ENCODE peak calls at places on chromosome 13, in five cellular contexts. C is naive thymus-derived CD8-positive, alpha-beta T cell; Z is cardiac septum; E is fibroblast of the aortic adventitia; S is RPMI7951. K is an unnamed sample.

GRCh38 chr13:45132384-45133064 is 12.2 kb downstream of the GTF2F2 start:
- DNase-seq in C (no peak), Z (no peak), E (no peak), S (no peak), K (no peak)

GRCh38 chr13:48653074-48654054 is at the start of gene CYSLTR2:
- DNase-seq in C (peak), Z (no peak), E (peak), S (peak), K (peak)

GRCh38 chr13:46844431-46844830 is 47.5 kb upstream of the ESD start:
- DNase-seq in C (no peak), Z (no peak), E (no peak), S (no peak), K (no peak)

GRCh38 chr13:30376426-30377311 is 45.6 kb upstream of the UBE2L5 start:
- DNase-seq in C (peak), Z (no peak), E (no peak), S (no peak), K (no peak)

GRCh38 chr13:101751488-101751887 is 299.0 kb downstream of the ITGBL1 start:
- DNase-seq in C (no peak), Z (no peak), E (peak), S (peak), K (peak)

GRCh38 chr13:107531180-107531579 is 684.2 kb downstream of the LIG4 start:
- DNase-seq in C (no peak), Z (no peak), E (no peak), S (no peak), K (no peak)

GRCh38 chr13:50357586-50358118 is 342.4 kb downstream of the KCNRG start:
- DNase-seq in C (no peak), Z (no peak), E (peak), S (peak), K (no peak)

GRCh38 chr13:80551650-80552497 is 210.9 kb upstream of the SPRY2 start:
- DNase-seq in C (no peak), Z (no peak), E (no peak), S (no peak), K (no peak)

GRCh38 chr13:27374650-27375049 is 49.8 kb upstream of the GTF3A start:
- DNase-seq in C (peak), Z (no peak), E (peak), S (peak), K (peak)

GRCh38 chr13:66138172-66138811 is 1091.8 kb downstream of the PCDH9 start:
- DNase-seq in C (no peak), Z (no peak), E (no peak), S (no peak), K (no peak)

GRCh38 chr13:20851844-20852402 is 50.6 kb downstream of the XPO4 start:
- DNase-seq in C (no peak), Z (no peak), E (no peak), S (no peak), K (no peak)

GRCh38 chr13:27619711-27620376 is 485 bp downstream of the LNX2 start:
- DNase-seq in C (peak), Z (peak), E (peak), S (peak), K (peak)

GRCh38 chr13:65959305-65959704 is 1270.8 kb downstream of the PCDH9 start:
- DNase-seq in C (no peak), Z (no peak), E (peak), S (peak), K (peak)

GRCh38 chr13:113369189-113369588 is 5.3 kb upstream of the GRTP1 start:
- DNase-seq in C (no peak), Z (no peak), E (no peak), S (no peak), K (no peak)

GRCh38 chr13:111561091-111561778 is 240.8 kb downstream of the TEX29 start:
- DNase-seq in C (no peak), Z (peak), E (no peak), S (no peak), K (no peak)

GRCh38 chr13:90968510-90968909 is 379.0 kb upstream of the MIR17HG start:
- DNase-seq in C (no peak), Z (no peak), E (no peak), S (no peak), K (peak)

GRCh38 chr13:52084971-52085370 is 43.9 kb downstream of the NEK5 start:
- DNase-seq in C (no peak), Z (no peak), E (no peak), S (no peak), K (no peak)

GRCh38 chr13:34179481-34179880 is 361.5 kb downstream of the RFC3 start:
- DNase-seq in C (no peak), Z (no peak), E (peak), S (no peak), K (no peak)

GRCh38 chr13:111658150-111659100 is 338.0 kb downstream of the TEX29 start:
- DNase-seq in C (no peak), Z (peak), E (no peak), S (no peak), K (peak)

GRCh38 chr13:112968910-112969691 is at the start of gene MCF2L:
- DNase-seq in C (peak), Z (peak), E (peak), S (peak), K (peak)